ENCODE peak calls at places on chromosomes 3 and 15, in eight cellular contexts. C, P, S, I, O, N, B and H are unnamed samples.

GRCh38 chr3:87435926-87436630 is 159.7 kb upstream of the POU1F1 start:
- DNase-seq in C (no peak), P (no peak), S (no peak), I (no peak), O (no peak), N (no peak), B (no peak), H (no peak)

GRCh38 chr15:74732846-74733245 is 7.5 kb upstream of the CYP1A1 start:
- DNase-seq in C (no peak), P (no peak), S (no peak), I (no peak), O (no peak), N (no peak), B (no peak), H (no peak)

GRCh38 chr3:194487289-194488006 is 646 bp upstream of the ATP13A3 start:
- DNase-seq in C (peak), P (peak), S (peak), I (no peak), O (no peak), N (no peak), B (peak), H (peak)

GRCh38 chr3:88203537-88204143 is 53.9 kb downstream of the C3orf38 start:
- DNase-seq in C (peak), P (peak), S (peak), I (peak), O (peak), N (peak), B (peak), H (peak)

GRCh38 chr3:133448478-133449122 is 48.7 kb downstream of the BFSP2 start:
- DNase-seq in C (no peak), P (peak), S (no peak), I (no peak), O (no peak), N (no peak), B (peak), H (peak)

GRCh38 chr3:107753494-107753893 is 230.7 kb downstream of the BBX start:
- DNase-seq in C (no peak), P (no peak), S (peak), I (peak), O (peak), N (no peak), B (no peak), H (no peak)

GRCh38 chr15:87741350-87741749 is 515.2 kb downstream of the NTRK3 start:
- DNase-seq in C (no peak), P (no peak), S (no peak), I (no peak), O (no peak), N (no peak), B (no peak), H (no peak)

GRCh38 chr15:42118650-42119531 is 24.5 kb upstream of the PLA2G4D start:
- DNase-seq in C (no peak), P (no peak), S (peak), I (peak), O (no peak), N (no peak), B (no peak), H (no peak)

GRCh38 chr3:150727653-150728502 is 24.2 kb upstream of the ERICH6 start:
- DNase-seq in C (no peak), P (no peak), S (peak), I (no peak), O (no peak), N (no peak), B (no peak), H (no peak)

GRCh38 chr3:59049671-59050331 is at the start of gene CFAP20DC:
- DNase-seq in C (peak), P (peak), S (peak), I (peak), O (peak), N (peak), B (peak), H (peak)

GRCh38 chr3:9291991-9292390 is 42.5 kb upstream of the SRGAP3 start:
- DNase-seq in C (no peak), P (no peak), S (no peak), I (no peak), O (no peak), N (no peak), B (no peak), H (no peak)

GRCh38 chr15:98667521-98668179 is 19.3 kb downstream of the IGF1R start:
- DNase-seq in C (no peak), P (no peak), S (no peak), I (no peak), O (no peak), N (no peak), B (no peak), H (no peak)

GRCh38 chr15:37019479-37020433 is 80.6 kb downstream of the MEIS2 start:
- DNase-seq in C (no peak), P (no peak), S (peak), I (peak), O (peak), N (no peak), B (no peak), H (no peak)

GRCh38 chr3:11698326-11699082 is 54.8 kb upstream of the VGLL4 start:
- DNase-seq in C (no peak), P (no peak), S (no peak), I (no peak), O (peak), N (no peak), B (no peak), H (no peak)

GRCh38 chr15:35810007-35810406 is 264.0 kb upstream of the DPH6 start:
- DNase-seq in C (no peak), P (no peak), S (no peak), I (no peak), O (no peak), N (no peak), B (no peak), H (no peak)

GRCh38 chr3:67000006-67000405 is 1.9 kb downstream of the KBTBD8 start:
- DNase-seq in C (no peak), P (peak), S (peak), I (peak), O (peak), N (no peak), B (no peak), H (peak)

GRCh38 chr15:85771276-85771675 is 23.4 kb downstream of the KLHL25 start:
- DNase-seq in C (no peak), P (no peak), S (no peak), I (no peak), O (peak), N (no peak), B (no peak), H (no peak)